ENCODE peak calls at places on chromosomes 1 and 21, in seven cellular contexts. C is A549, D is HepG2, P is AG09309, F is ovary, A is GM12865, W is IMR-90. E is an unnamed sample.
A peak's percentile ranks its signal among the peaks of the same experiment; 100 is the strongest.

GRCh38 chr1:231107186-231107585 is 54.7 kb upstream of the TRIM67 start:
- DNase-seq in C (no peak), P (no peak), F (no peak), W (no peak), A (no peak), D (no peak), E (no peak)

GRCh38 chr21:26795866-26796329 is 49.3 kb downstream of the ADAMTS1 start:
- DNase-seq in F (peak; percentile 96), P (peak; percentile 89), D (no peak), C (peak; percentile 55), W (peak; percentile 100), A (no peak), E (peak; percentile 99)

GRCh38 chr1:54574158-54574778 is 26.2 kb downstream of the ACOT11 start:
- DNase-seq in C (no peak), W (no peak), P (no peak), D (no peak), A (no peak), F (no peak), E (no peak)

GRCh38 chr1:42145726-42146125 is 7.5 kb upstream of the GUCA2B start:
- DNase-seq in C (no peak), P (no peak), W (no peak), D (no peak), A (no peak), F (no peak), E (no peak)

GRCh38 chr1:158035976-158036583 is 42.6 kb downstream of the KIRREL1 start:
- DNase-seq in F (peak; percentile 77), C (peak; percentile 72), P (no peak), A (peak; percentile 31), W (peak; percentile 68), D (peak; percentile 5), E (peak; percentile 83)

GRCh38 chr1:26999440-26999987 is 6.0 kb downstream of the TRNP1 start:
- DNase-seq in W (peak; percentile 98), P (peak; percentile 94), F (peak; percentile 76), D (peak; percentile 77), C (peak; percentile 90), A (no peak), E (peak; percentile 98)

GRCh38 chr1:155125511-155125945 is 2.1 kb upstream of the EFNA1 start:
- DNase-seq in P (no peak), D (no peak), W (no peak), C (peak; percentile 45), A (no peak), F (no peak), E (no peak)

GRCh38 chr1:12196641-12197482 is 30.1 kb downstream of the TNFRSF1B start:
- DNase-seq in A (no peak), F (no peak), D (peak; percentile 35), W (no peak), C (no peak), P (no peak), E (no peak)

GRCh38 chr1:30081379-30082102 is 641.8 kb downstream of the MATN1 start:
- DNase-seq in F (no peak), C (no peak), P (no peak), W (no peak), A (no peak), D (no peak), E (no peak)

GRCh38 chr1:228734881-228735801 is at the start of gene RHOU:
- DNase-seq in P (no peak), F (peak; percentile 81), A (no peak), D (peak; percentile 20), C (peak; percentile 67), W (peak; percentile 37), E (peak; percentile 34)

GRCh38 chr1:188715566-188715965 is 1762.1 kb downstream of the BRINP3 start:
- DNase-seq in F (no peak), C (peak; percentile 16), D (peak; percentile 1), A (no peak), W (no peak), P (no peak), E (no peak)

GRCh38 chr1:116537439-116537838 is 33.4 kb downstream of the CD58 start:
- DNase-seq in W (peak; percentile 58), D (no peak), A (no peak), P (no peak), C (peak; percentile 14), F (no peak), E (peak; percentile 11)

GRCh38 chr21:41170442-41170841 is 2.5 kb downstream of the BACE2 start:
- DNase-seq in A (peak; percentile 41), P (no peak), D (peak; percentile 29), C (peak; percentile 56), W (peak; percentile 34), F (no peak), E (peak; percentile 51)

GRCh38 chr1:228938248-228938891 is 203.1 kb downstream of the RHOU start:
- DNase-seq in C (no peak), A (no peak), P (no peak), W (no peak), F (no peak), D (peak; percentile 68), E (no peak)

GRCh38 chr1:169648709-169649108 is 18.8 kb upstream of the SELP start:
- DNase-seq in F (no peak), D (no peak), W (no peak), A (no peak), P (no peak), C (no peak), E (no peak)

GRCh38 chr1:87370519-87370918 is 41.8 kb downstream of the LMO4 start:
- DNase-seq in D (no peak), C (no peak), A (no peak), W (no peak), P (no peak), F (no peak), E (no peak)

DNA sequence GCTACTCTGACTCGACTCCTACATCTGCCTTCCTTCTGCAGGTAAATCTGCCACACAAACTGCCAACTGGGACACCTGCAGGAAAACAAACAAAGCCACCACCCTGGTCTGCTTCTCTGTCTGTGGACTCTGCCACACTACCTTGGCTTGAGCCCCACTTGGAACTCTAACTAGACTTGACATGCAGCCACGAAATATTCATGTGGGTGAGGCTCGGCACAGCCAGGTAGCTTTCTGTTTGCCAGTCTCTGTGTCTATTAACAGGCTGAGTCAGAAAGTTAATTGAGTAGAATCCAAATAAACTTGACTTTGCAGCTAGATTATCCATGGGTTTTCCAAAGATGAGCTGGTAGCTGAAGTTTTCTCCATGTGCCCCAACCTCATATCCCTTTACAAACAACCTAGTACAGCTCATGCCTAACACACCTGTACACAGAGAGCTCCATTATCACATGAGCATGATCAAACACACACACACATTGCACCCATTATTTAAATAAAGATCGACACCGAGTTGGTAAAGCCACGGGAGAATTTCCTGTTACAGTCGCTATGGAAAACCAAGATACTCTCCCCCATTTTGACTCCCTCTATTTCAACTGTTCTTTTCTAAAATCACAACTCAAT is 811 bp downstream of the C1orf116 start:
- DNase-seq in D (peak; percentile 39), C (no peak), P (no peak), F (no peak), W (no peak), A (no peak), E (no peak)
- H3K4me3 ChIP-seq in D (peak overlapping the region; percentile 55), C (peak overlapping the region; percentile 33), P (no peak overlapping the region), F (no peak overlapping the region), W (no peak overlapping the region), A (no peak overlapping the region), E (no peak overlapping the region)

DNA sequence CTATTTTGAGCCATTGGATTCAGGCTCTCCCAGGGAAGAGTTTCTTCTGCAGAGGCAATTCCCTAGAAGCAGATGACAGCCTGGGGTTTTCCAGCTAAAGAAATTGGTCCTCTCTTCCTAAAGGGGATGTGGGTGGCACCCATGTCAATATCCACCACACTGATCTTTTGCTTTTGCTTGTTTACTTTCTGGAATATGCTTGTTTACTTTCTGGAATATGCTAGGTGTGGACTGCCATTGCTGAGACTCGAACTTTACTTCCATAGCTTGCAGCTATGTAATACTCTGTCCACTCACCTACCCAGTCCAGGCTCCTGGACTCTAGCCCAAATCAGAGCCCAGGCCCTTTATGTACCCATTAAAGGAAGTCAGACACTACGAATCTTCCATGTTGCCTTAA is 92.1 kb upstream of the SMYD2 start:
- DNase-seq in A (no peak), C (no peak), P (no peak), D (no peak), W (no peak), F (no peak), E (no peak)
- TF ChIP-seq CTCF in A (no peak), C (no peak), P (no peak), D (no peak), W (no peak), F (no peak), E (no peak)

GRCh38 chr1:10106756-10107479 is 74.2 kb downstream of the UBE4B start:
- DNase-seq in F (no peak), C (no peak), W (no peak), P (no peak), A (no peak), D (no peak), E (no peak)

GRCh38 chr1:10108948-10109347 is 76.2 kb downstream of the UBE4B start:
- DNase-seq in F (no peak), P (no peak), A (no peak), C (no peak), D (no peak), W (no peak), E (no peak)

GRCh38 chr1:10106241-10106640 is 73.5 kb downstream of the UBE4B start:
- DNase-seq in W (no peak), D (no peak), A (no peak), C (no peak), P (no peak), F (no peak), E (no peak)

GRCh38 chr1:10109372-10109771 is 76.6 kb downstream of the UBE4B start:
- DNase-seq in A (no peak), F (no peak), C (no peak), W (no peak), D (no peak), P (no peak), E (no peak)

DNA sequence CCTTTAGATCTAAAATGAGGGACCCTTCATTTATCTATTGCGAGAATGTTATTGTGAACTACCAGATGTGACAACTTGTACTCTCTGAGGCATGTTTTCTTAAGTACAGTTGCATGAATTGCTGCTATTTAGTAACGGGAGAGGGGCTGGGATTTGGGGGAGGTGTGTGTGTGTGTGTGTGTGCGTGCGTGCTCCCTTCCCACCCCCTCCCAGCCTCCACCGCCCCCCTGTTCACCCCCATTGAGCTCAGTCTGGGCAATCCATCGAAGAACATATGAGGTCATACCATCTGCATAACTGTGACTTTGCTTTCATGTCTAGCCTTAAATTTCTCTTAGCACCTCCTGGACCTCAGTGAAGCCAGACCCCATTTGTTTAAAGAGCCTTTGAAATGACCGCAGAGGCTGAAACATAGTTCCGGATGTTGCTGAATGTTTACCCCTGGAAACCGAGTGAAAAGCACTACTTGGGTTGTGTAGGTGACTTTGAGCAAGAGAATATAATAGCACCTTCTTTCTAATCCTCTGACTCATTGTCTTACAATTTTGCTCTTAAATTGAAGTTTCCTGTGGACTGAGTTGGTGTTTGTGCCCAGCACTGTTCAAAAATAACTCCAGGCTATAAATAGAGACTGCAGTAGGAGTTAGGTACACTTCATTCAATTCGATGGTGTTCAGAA is 75.4 kb downstream of the UBE4B start:
- DNase-seq in P (peak; percentile 32), W (peak; percentile 85), F (no peak), A (no peak), D (no peak), C (peak; percentile 16), E (peak; percentile 83)
- H3K4me3 ChIP-seq in P (no peak overlapping the region), W (no peak overlapping the region), F (no peak overlapping the region), A (no peak overlapping the region), D (no peak overlapping the region), C (no peak overlapping the region), E (no peak overlapping the region)

DNA sequence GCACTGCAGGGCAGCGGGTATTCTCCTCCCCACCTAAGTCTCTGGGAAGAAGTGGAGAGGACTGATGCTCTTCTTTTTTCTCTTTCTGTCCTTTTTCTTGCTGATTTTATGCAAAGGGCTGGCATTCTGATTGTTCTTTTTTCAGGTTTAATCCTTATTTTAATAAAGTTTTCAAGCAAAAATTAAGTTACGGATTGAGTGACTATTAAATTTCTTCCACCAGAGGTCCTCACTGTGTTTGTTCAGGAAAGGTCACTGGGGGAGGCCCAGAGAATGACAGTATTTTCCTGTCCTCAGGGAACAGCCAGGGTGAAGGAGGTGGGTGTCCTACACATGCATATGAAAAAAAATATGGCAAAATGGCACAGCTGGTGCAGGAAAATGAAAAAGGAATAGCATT is 4.4 kb upstream of the ELF3 start:
- DNase-seq in W (no peak), D (peak; percentile 54), A (no peak), F (no peak), P (no peak), C (peak; percentile 61), E (peak; percentile 51)
- TF ChIP-seq CTCF in W (peak; percentile 52), D (peak; percentile 60), A (no peak), F (peak; percentile 16), P (peak; percentile 25), C (peak; percentile 71), E (peak; percentile 36)

E was measured in cardiac fibroblast.